ENCODE peak calls at places on chromosome 6, in nine cellular contexts. One of them, this sample, is unnamed.

GRCh38 chr6:108988291-108988690 is 106.4 kb downstream of the SESN1 start:
- DNase-seq in right lobe of liver: no peak
- DNase-seq in upper lobe of left lung: no peak
- DNase-seq in cardiac muscle cell: no peak
- DNase-seq in stomach: no peak
- DNase-seq in DND-41: no peak
- DNase-seq in lower lobe of right lung: no peak
- DNase-seq in OCI-LY7: no peak
- DNase-seq in GM23338: no peak
- DNase-seq in this sample: no peak

GRCh38 chr6:43803783-43804549 is 34.0 kb downstream of the VEGFA start:
- DNase-seq in right lobe of liver: peak
- DNase-seq in upper lobe of left lung: peak
- DNase-seq in cardiac muscle cell: peak
- DNase-seq in stomach: no peak
- DNase-seq in DND-41: no peak
- DNase-seq in lower lobe of right lung: no peak
- DNase-seq in OCI-LY7: no peak
- DNase-seq in GM23338: no peak
- DNase-seq in this sample: no peak

GRCh38 chr6:74001091-74001490 is 305.1 kb downstream of the CD109 start:
- DNase-seq in right lobe of liver: no peak
- DNase-seq in upper lobe of left lung: no peak
- DNase-seq in cardiac muscle cell: no peak
- DNase-seq in stomach: no peak
- DNase-seq in DND-41: no peak
- DNase-seq in lower lobe of right lung: no peak
- DNase-seq in OCI-LY7: no peak
- DNase-seq in GM23338: no peak
- DNase-seq in this sample: no peak

GRCh38 chr6:161835426-161836029 is 561.7 kb upstream of the AGPAT4 start:
- DNase-seq in right lobe of liver: no peak
- DNase-seq in upper lobe of left lung: no peak
- DNase-seq in cardiac muscle cell: peak
- DNase-seq in stomach: no peak
- DNase-seq in DND-41: no peak
- DNase-seq in lower lobe of right lung: no peak
- DNase-seq in OCI-LY7: no peak
- DNase-seq in GM23338: peak
- DNase-seq in this sample: no peak

GRCh38 chr6:128487746-128488145 is 32.7 kb downstream of the PTPRK start:
- DNase-seq in right lobe of liver: no peak
- DNase-seq in upper lobe of left lung: no peak
- DNase-seq in cardiac muscle cell: peak
- DNase-seq in stomach: no peak
- DNase-seq in DND-41: no peak
- DNase-seq in lower lobe of right lung: no peak
- DNase-seq in OCI-LY7: no peak
- DNase-seq in GM23338: no peak
- DNase-seq in this sample: no peak

GRCh38 chr6:121881974-121882667 is 446.7 kb downstream of the GJA1 start:
- DNase-seq in right lobe of liver: no peak
- DNase-seq in upper lobe of left lung: no peak
- DNase-seq in cardiac muscle cell: peak
- DNase-seq in stomach: no peak
- DNase-seq in DND-41: no peak
- DNase-seq in lower lobe of right lung: no peak
- DNase-seq in OCI-LY7: no peak
- DNase-seq in GM23338: no peak
- DNase-seq in this sample: no peak

GRCh38 chr6:155461636-155462035 is 6.0 kb upstream of the NOX3 start:
- DNase-seq in right lobe of liver: no peak
- DNase-seq in upper lobe of left lung: no peak
- DNase-seq in cardiac muscle cell: peak
- DNase-seq in stomach: no peak
- DNase-seq in DND-41: no peak
- DNase-seq in lower lobe of right lung: no peak
- DNase-seq in OCI-LY7: no peak
- DNase-seq in GM23338: peak
- DNase-seq in this sample: no peak

GRCh38 chr6:11730645-11731044 is 48.0 kb downstream of the ADTRP start:
- DNase-seq in right lobe of liver: no peak
- DNase-seq in upper lobe of left lung: no peak
- DNase-seq in cardiac muscle cell: no peak
- DNase-seq in stomach: no peak
- DNase-seq in DND-41: no peak
- DNase-seq in lower lobe of right lung: no peak
- DNase-seq in OCI-LY7: no peak
- DNase-seq in GM23338: no peak
- DNase-seq in this sample: no peak

GRCh38 chr6:71902261-71902660 is 15.9 kb downstream of the RIMS1 start:
- DNase-seq in right lobe of liver: no peak
- DNase-seq in upper lobe of left lung: no peak
- DNase-seq in cardiac muscle cell: no peak
- DNase-seq in stomach: no peak
- DNase-seq in DND-41: no peak
- DNase-seq in lower lobe of right lung: no peak
- DNase-seq in OCI-LY7: no peak
- DNase-seq in GM23338: no peak
- DNase-seq in this sample: no peak

GRCh38 chr6:110353420-110353819 is 4.7 kb downstream of the METTL24 start:
- DNase-seq in right lobe of liver: no peak
- DNase-seq in upper lobe of left lung: no peak
- DNase-seq in cardiac muscle cell: no peak
- DNase-seq in stomach: no peak
- DNase-seq in DND-41: no peak
- DNase-seq in lower lobe of right lung: no peak
- DNase-seq in OCI-LY7: no peak
- DNase-seq in GM23338: no peak
- DNase-seq in this sample: no peak

GRCh38 chr6:148146717-148147116 is 195.9 kb upstream of the SASH1 start:
- DNase-seq in right lobe of liver: no peak
- DNase-seq in upper lobe of left lung: no peak
- DNase-seq in cardiac muscle cell: peak
- DNase-seq in stomach: no peak
- DNase-seq in DND-41: no peak
- DNase-seq in lower lobe of right lung: no peak
- DNase-seq in OCI-LY7: peak
- DNase-seq in GM23338: peak
- DNase-seq in this sample: no peak

GRCh38 chr6:29295181-29295585 is 6.3 kb upstream of the OR14J1 start:
- DNase-seq in right lobe of liver: peak
- DNase-seq in upper lobe of left lung: no peak
- DNase-seq in cardiac muscle cell: no peak
- DNase-seq in stomach: no peak
- DNase-seq in DND-41: no peak
- DNase-seq in lower lobe of right lung: no peak
- DNase-seq in OCI-LY7: no peak
- DNase-seq in GM23338: no peak
- DNase-seq in this sample: no peak

GRCh38 chr6:119322034-119322433 is 27.5 kb downstream of the MAN1A1 start:
- DNase-seq in right lobe of liver: no peak
- DNase-seq in upper lobe of left lung: no peak
- DNase-seq in cardiac muscle cell: no peak
- DNase-seq in stomach: no peak
- DNase-seq in DND-41: no peak
- DNase-seq in lower lobe of right lung: no peak
- DNase-seq in OCI-LY7: no peak
- DNase-seq in GM23338: no peak
- DNase-seq in this sample: no peak

GRCh38 chr6:89999154-89999553 is 104.9 kb downstream of the GJA10 start:
- DNase-seq in right lobe of liver: no peak
- DNase-seq in upper lobe of left lung: peak
- DNase-seq in cardiac muscle cell: peak
- DNase-seq in stomach: peak
- DNase-seq in DND-41: no peak
- DNase-seq in lower lobe of right lung: no peak
- DNase-seq in OCI-LY7: no peak
- DNase-seq in GM23338: no peak
- DNase-seq in this sample: peak

GRCh38 chr6:74705451-74705850 is 500.4 kb downstream of the COL12A1 start:
- DNase-seq in right lobe of liver: no peak
- DNase-seq in upper lobe of left lung: no peak
- DNase-seq in cardiac muscle cell: no peak
- DNase-seq in stomach: no peak
- DNase-seq in DND-41: no peak
- DNase-seq in lower lobe of right lung: no peak
- DNase-seq in OCI-LY7: no peak
- DNase-seq in GM23338: no peak
- DNase-seq in this sample: no peak

GRCh38 chr6:144321839-144322591 is 36.9 kb downstream of the UTRN start:
- DNase-seq in right lobe of liver: no peak
- DNase-seq in upper lobe of left lung: no peak
- DNase-seq in cardiac muscle cell: no peak
- DNase-seq in stomach: no peak
- DNase-seq in DND-41: no peak
- DNase-seq in lower lobe of right lung: no peak
- DNase-seq in OCI-LY7: no peak
- DNase-seq in GM23338: no peak
- DNase-seq in this sample: no peak
- TF ChIP-seq CTCF in right lobe of liver: no peak
- TF ChIP-seq CTCF in upper lobe of left lung: no peak
- TF ChIP-seq CTCF in cardiac muscle cell: no peak
- TF ChIP-seq CTCF in stomach: no peak
- TF ChIP-seq CTCF in DND-41: no peak
- TF ChIP-seq CTCF in lower lobe of right lung: no peak
- TF ChIP-seq CTCF in OCI-LY7: no peak
- TF ChIP-seq CTCF in GM23338: no peak
- TF ChIP-seq CTCF in this sample: no peak

GRCh38 chr6:169979873-169980440 is 228.5 kb downstream of the ERMARD start:
- DNase-seq in right lobe of liver: no peak
- DNase-seq in upper lobe of left lung: no peak
- DNase-seq in cardiac muscle cell: no peak
- DNase-seq in stomach: no peak
- DNase-seq in DND-41: no peak
- DNase-seq in lower lobe of right lung: no peak
- DNase-seq in OCI-LY7: no peak
- DNase-seq in GM23338: no peak
- DNase-seq in this sample: no peak

GRCh38 chr6:169976301-169977081 is 225.1 kb downstream of the ERMARD start:
- DNase-seq in right lobe of liver: peak
- DNase-seq in upper lobe of left lung: peak
- DNase-seq in cardiac muscle cell: no peak
- DNase-seq in stomach: no peak
- DNase-seq in DND-41: no peak
- DNase-seq in lower lobe of right lung: peak
- DNase-seq in OCI-LY7: no peak
- DNase-seq in GM23338: no peak
- DNase-seq in this sample: no peak

GRCh38 chr6:169977434-169978265 is 226.2 kb downstream of the ERMARD start:
- DNase-seq in right lobe of liver: no peak
- DNase-seq in upper lobe of left lung: no peak
- DNase-seq in cardiac muscle cell: no peak
- DNase-seq in stomach: no peak
- DNase-seq in DND-41: no peak
- DNase-seq in lower lobe of right lung: no peak
- DNase-seq in OCI-LY7: no peak
- DNase-seq in GM23338: no peak
- DNase-seq in this sample: no peak

GRCh38 chr6:169981051-169981450 is 229.6 kb downstream of the ERMARD start:
- DNase-seq in right lobe of liver: no peak
- DNase-seq in upper lobe of left lung: no peak
- DNase-seq in cardiac muscle cell: no peak
- DNase-seq in stomach: no peak
- DNase-seq in DND-41: no peak
- DNase-seq in lower lobe of right lung: peak
- DNase-seq in OCI-LY7: no peak
- DNase-seq in GM23338: no peak
- DNase-seq in this sample: no peak

GRCh38 chr6:169978615-169979161 is 227.3 kb downstream of the ERMARD start:
- DNase-seq in right lobe of liver: no peak
- DNase-seq in upper lobe of left lung: peak
- DNase-seq in cardiac muscle cell: no peak
- DNase-seq in stomach: no peak
- DNase-seq in DND-41: no peak
- DNase-seq in lower lobe of right lung: peak
- DNase-seq in OCI-LY7: no peak
- DNase-seq in GM23338: no peak
- DNase-seq in this sample: no peak
- H3K4me3 ChIP-seq in right lobe of liver: no peak
- H3K4me3 ChIP-seq in upper lobe of left lung: no peak
- H3K4me3 ChIP-seq in cardiac muscle cell: no peak
- H3K4me3 ChIP-seq in stomach: no peak
- H3K4me3 ChIP-seq in DND-41: no peak
- H3K4me3 ChIP-seq in lower lobe of right lung: no peak
- H3K4me3 ChIP-seq in OCI-LY7: no peak
- H3K4me3 ChIP-seq in GM23338: no peak
- H3K4me3 ChIP-seq in this sample: no peak

GRCh38 chr6:132135409-132135808 is 184.2 kb upstream of the CCN2 start:
- DNase-seq in right lobe of liver: no peak
- DNase-seq in upper lobe of left lung: no peak
- DNase-seq in cardiac muscle cell: no peak
- DNase-seq in stomach: no peak
- DNase-seq in DND-41: no peak
- DNase-seq in lower lobe of right lung: no peak
- DNase-seq in OCI-LY7: no peak
- DNase-seq in GM23338: no peak
- DNase-seq in this sample: no peak

GRCh38 chr6:132132911-132133639 is 181.9 kb upstream of the CCN2 start:
- DNase-seq in right lobe of liver: no peak
- DNase-seq in upper lobe of left lung: no peak
- DNase-seq in cardiac muscle cell: peak
- DNase-seq in stomach: no peak
- DNase-seq in DND-41: no peak
- DNase-seq in lower lobe of right lung: no peak
- DNase-seq in OCI-LY7: no peak
- DNase-seq in GM23338: peak
- DNase-seq in this sample: no peak

GRCh38 chr6:132131777-132132176 is 180.6 kb upstream of the CCN2 start:
- DNase-seq in right lobe of liver: no peak
- DNase-seq in upper lobe of left lung: no peak
- DNase-seq in cardiac muscle cell: peak
- DNase-seq in stomach: no peak
- DNase-seq in DND-41: no peak
- DNase-seq in lower lobe of right lung: no peak
- DNase-seq in OCI-LY7: no peak
- DNase-seq in GM23338: peak
- DNase-seq in this sample: peak

GRCh38 chr6:132132420-132132819 is 181.2 kb upstream of the CCN2 start:
- DNase-seq in right lobe of liver: no peak
- DNase-seq in upper lobe of left lung: no peak
- DNase-seq in cardiac muscle cell: peak
- DNase-seq in stomach: no peak
- DNase-seq in DND-41: no peak
- DNase-seq in lower lobe of right lung: no peak
- DNase-seq in OCI-LY7: no peak
- DNase-seq in GM23338: no peak
- DNase-seq in this sample: no peak

GRCh38 chr6:132133734-132134490 is 182.7 kb upstream of the CCN2 start:
- DNase-seq in right lobe of liver: no peak
- DNase-seq in upper lobe of left lung: no peak
- DNase-seq in cardiac muscle cell: no peak
- DNase-seq in stomach: no peak
- DNase-seq in DND-41: no peak
- DNase-seq in lower lobe of right lung: peak
- DNase-seq in OCI-LY7: peak
- DNase-seq in GM23338: peak
- DNase-seq in this sample: no peak
- H3K27ac ChIP-seq in right lobe of liver: no peak
- H3K27ac ChIP-seq in upper lobe of left lung: no peak
- H3K27ac ChIP-seq in cardiac muscle cell: no peak
- H3K27ac ChIP-seq in stomach: no peak
- H3K27ac ChIP-seq in DND-41: no peak
- H3K27ac ChIP-seq in lower lobe of right lung: no peak
- H3K27ac ChIP-seq in OCI-LY7: no peak
- H3K27ac ChIP-seq in GM23338: no peak
- H3K27ac ChIP-seq in this sample: peak

GRCh38 chr6:1820714-1821113 is 211.0 kb downstream of the FOXC1 start:
- DNase-seq in right lobe of liver: no peak
- DNase-seq in upper lobe of left lung: no peak
- DNase-seq in cardiac muscle cell: no peak
- DNase-seq in stomach: no peak
- DNase-seq in DND-41: no peak
- DNase-seq in lower lobe of right lung: no peak
- DNase-seq in OCI-LY7: no peak
- DNase-seq in GM23338: no peak
- DNase-seq in this sample: no peak
- TF ChIP-seq CTCF in right lobe of liver: no peak
- TF ChIP-seq CTCF in upper lobe of left lung: no peak
- TF ChIP-seq CTCF in cardiac muscle cell: no peak
- TF ChIP-seq CTCF in stomach: no peak
- TF ChIP-seq CTCF in DND-41: no peak
- TF ChIP-seq CTCF in lower lobe of right lung: no peak
- TF ChIP-seq CTCF in OCI-LY7: peak
- TF ChIP-seq CTCF in GM23338: no peak
- TF ChIP-seq CTCF in this sample: no peak